ENCODE peak calls at places on chromosomes 4 and X, in four cellular contexts. J is stimulated activated CD8-positive, alpha-beta memory T cell treated with anti-CD3 and anti-CD28 coated beads, Interleukin-4, amount 100 ng/mL, for 24 hours; W is GM18507; S is effector memory CD8-positive, alpha-beta T cell. K is an unnamed sample.

GRCh38 chrX:70255452-70255851 is 4.6 kb downstream of the P2RY4 start:
- DNase-seq in J (no peak), W (no peak), S (no peak), K (no peak)

GRCh38 chrX:2536974-2537373 is 36.2 kb upstream of the DHRSX start:
- DNase-seq in J (no peak), W (no peak), S (no peak), K (peak)

GRCh38 chrX:155632424-155633100 is 19.8 kb upstream of the TMLHE start:
- DNase-seq in J (no peak), W (no peak), S (no peak), K (no peak)

GRCh38 chr4:138562544-138562961 is 320.4 kb upstream of the SLC7A11 start:
- DNase-seq in J (no peak), W (no peak), S (no peak), K (no peak)

GRCh38 chrX:13131511-13132137 is 87.2 kb upstream of the FAM9C start:
- DNase-seq in J (no peak), W (no peak), S (peak), K (no peak)

GRCh38 chr4:122815248-122815647 is 11.4 kb upstream of the FGF2 start:
- DNase-seq in J (no peak), W (no peak), S (no peak), K (no peak)

GRCh38 chr4:41070516-41071281 is 143.6 kb downstream of the APBB2 start:
- DNase-seq in J (no peak), W (no peak), S (no peak), K (no peak)

GRCh38 chr4:84681488-84682274 is 98.8 kb downstream of the CDS1 start:
- DNase-seq in J (no peak), W (no peak), S (no peak), K (no peak)

GRCh38 chrX:48945517-48946348 is 11.7 kb downstream of the OTUD5 start:
- DNase-seq in J (peak), W (no peak), S (no peak), K (peak)

K was measured in ovary.